ENCODE peak calls at places on chromosomes 4 and X, in five cellular contexts. R is KG1, A is NCI-H748 treated with DMSO at 0.1 percent for 48 hours, D is nephron progenitor cell, J is T-cell. Q is an unnamed sample.
A peak's percentile ranks its signal among the peaks of the same experiment; 100 is the strongest.

GRCh38 chr4:182697094-182697493 is 220.1 kb downstream of the DCTD start:
- DNase-seq in A (no peak), D (no peak), R (no peak), J (no peak), Q (no peak)

GRCh38 chr4:88211473-88212252 is 53.2 kb upstream of the ABCG2 start:
- DNase-seq in D (peak; percentile 56), A (peak; percentile 14), J (peak; percentile 22), R (peak; percentile 83), Q (no peak)

GRCh38 chrX:10022580-10023245 is 55.6 kb downstream of the CLDN34 start:
- DNase-seq in D (no peak), J (no peak), R (no peak), A (no peak), Q (no peak)

GRCh38 chrX:16140448-16140847 is 17.1 kb downstream of the GRPR start:
- DNase-seq in A (no peak), R (no peak), J (no peak), D (no peak), Q (no peak)

GRCh38 chr4:151777471-151777870 is 16.7 kb upstream of the GATB start:
- DNase-seq in A (no peak), D (no peak), R (no peak), J (no peak), Q (no peak)

GRCh38 chr4:73690051-73690744 is 50.2 kb upstream of the CXCL8 start:
- DNase-seq in R (no peak), D (no peak), J (no peak), A (no peak), Q (no peak)

GRCh38 chr4:137651128-137651527 is 118.8 kb upstream of the PCDH18 start:
- DNase-seq in J (no peak), R (no peak), A (no peak), D (no peak), Q (no peak)

GRCh38 chr4:147015531-147015930 is 69.9 kb upstream of the TTC29 start:
- DNase-seq in D (no peak), A (no peak), R (no peak), J (no peak), Q (no peak)

GRCh38 chr4:151031831-151032605 is 16.9 kb upstream of the LRBA start:
- DNase-seq in D (no peak), J (no peak), R (no peak), A (no peak), Q (no peak)

GRCh38 chr4:85125688-85126087 is 159.2 kb upstream of the WDFY3 start:
- DNase-seq in D (no peak), J (no peak), R (no peak), A (no peak), Q (no peak)

GRCh38 chr4:925171-925570 is 6.9 kb downstream of the GAK start:
- DNase-seq in D (no peak), J (no peak), A (no peak), R (no peak), Q (no peak)

GRCh38 chrX:46317158-46317557 is 228.1 kb downstream of the ZNF674 start:
- DNase-seq in J (no peak), D (no peak), R (no peak), A (no peak), Q (no peak)

GRCh38 chrX:20221902-20222301 is 44.8 kb downstream of the RPS6KA3 start:
- DNase-seq in J (no peak), R (no peak), A (no peak), D (no peak), Q (no peak)

GRCh38 chr4:21470531-21470930 is 478.0 kb downstream of the KCNIP4 start:
- DNase-seq in D (no peak), R (no peak), A (no peak), J (no peak), Q (no peak)

GRCh38 chr4:90126805-90127204 is 389 bp upstream of the CCSER1 start:
- DNase-seq in A (no peak), D (no peak), R (peak; percentile 62), J (no peak), Q (no peak)

GRCh38 chr4:76706581-76706980 is 191.4 kb downstream of the SOWAHB start:
- DNase-seq in D (no peak), A (no peak), R (no peak), J (no peak), Q (no peak)

GRCh38 chr4:108078024-108078733 is 88.5 kb downstream of the HADH start:
- DNase-seq in J (no peak), D (no peak), R (no peak), A (no peak), Q (no peak)

GRCh38 chr4:26061248-26061986 is 147.4 kb downstream of the SMIM20 start:
- DNase-seq in A (no peak), D (peak; percentile 16), R (peak; percentile 7), J (no peak), Q (no peak)

GRCh38 chr4:59818656-59819055 is 1381.5 kb upstream of the ADGRL3 start:
- DNase-seq in J (no peak), D (no peak), A (no peak), R (peak; percentile 60), Q (no peak)

GRCh38 chrX:107576841-107577240 is 51.5 kb upstream of the PRPS1 start:
- DNase-seq in J (no peak), A (no peak), R (no peak), D (no peak), Q (no peak)

GRCh38 chr4:133146574-133147198 is 2.4 kb upstream of the PCDH10 start:
- DNase-seq in R (no peak), D (peak; percentile 77), J (no peak), A (peak; percentile 46), Q (no peak)

GRCh38 chr4:14177987-14178386 is 550.5 kb upstream of the BOD1L1 start:
- DNase-seq in D (no peak), A (no peak), J (no peak), R (no peak), Q (no peak)

GRCh38 chrX:134148293-134148692 is 88.7 kb upstream of the CCDC160 start:
- DNase-seq in A (no peak), D (no peak), J (no peak), R (no peak), Q (no peak)

GRCh38 chr4:56731857-56732256 is 50.8 kb upstream of the HOPX start:
- DNase-seq in R (no peak), J (no peak), D (no peak), A (no peak), Q (no peak)

GRCh38 chr4:61397174-61397573 is 197.0 kb downstream of the ADGRL3 start:
- DNase-seq in J (no peak), A (no peak), D (no peak), R (no peak), Q (peak; percentile 11)

GRCh38 chrX:9166566-9166909 is 132.6 kb upstream of the FAM9B start:
- DNase-seq in J (no peak), A (no peak), D (no peak), R (no peak), Q (no peak)

GRCh38 chr4:137545461-137545861 is 13.2 kb upstream of the PCDH18 start:
- DNase-seq in A (no peak), R (no peak), J (no peak), D (no peak), Q (no peak)

GRCh38 chrX:147935156-147935758 is 23.5 kb downstream of the FMR1 start:
- DNase-seq in J (no peak), A (no peak), R (no peak), D (no peak), Q (no peak)